ENCODE peak calls at places on chromosome 16, in six cellular contexts. One of them, this sample, is unnamed.

GRCh38 chr16:27689711-27690110 is 139.8 kb downstream of the KATNIP start:
- DNase-seq in ELF-1: no peak
- DNase-seq in cardiac fibroblast: peak; percentile 10
- DNase-seq in GM12865: no peak
- DNase-seq in GM23248: peak; percentile 21
- DNase-seq in GM03348: no peak
- DNase-seq in this sample: no peak

GRCh38 chr16:12902511-12903324 is 1.3 kb downstream of the SHISA9 start:
- DNase-seq in GM03348: no peak
- DNase-seq in ELF-1: peak; percentile 62
- DNase-seq in GM23248: no peak
- DNase-seq in GM12865: no peak
- DNase-seq in cardiac fibroblast: no peak
- DNase-seq in this sample: no peak

GRCh38 chr16:28120754-28121153 is 57.2 kb upstream of the GSG1L start:
- DNase-seq in ELF-1: no peak
- DNase-seq in cardiac fibroblast: no peak
- DNase-seq in GM03348: no peak
- DNase-seq in GM12865: no peak
- DNase-seq in GM23248: no peak
- DNase-seq in this sample: no peak

GRCh38 chr16:8798174-8798527 is 512 bp downstream of the PMM2 start:
- DNase-seq in ELF-1: no peak
- DNase-seq in cardiac fibroblast: no peak
- DNase-seq in GM03348: peak; percentile 43
- DNase-seq in GM12865: peak; percentile 31
- DNase-seq in GM23248: peak; percentile 71
- DNase-seq in this sample: no peak

GRCh38 chr16:74837056-74837455 is 62.4 kb upstream of the FA2H start:
- DNase-seq in cardiac fibroblast: no peak
- DNase-seq in GM12865: no peak
- DNase-seq in GM23248: no peak
- DNase-seq in GM03348: no peak
- DNase-seq in ELF-1: no peak
- DNase-seq in this sample: no peak

GRCh38 chr16:64094992-64095579 is 1026.8 kb downstream of the CDH11 start:
- DNase-seq in GM23248: peak; percentile 69
- DNase-seq in cardiac fibroblast: peak; percentile 66
- DNase-seq in GM12865: no peak
- DNase-seq in GM03348: no peak
- DNase-seq in ELF-1: no peak
- DNase-seq in this sample: no peak

GRCh38 chr16:78705694-78706093 is 606.2 kb downstream of the WWOX start:
- DNase-seq in GM12865: peak; percentile 37
- DNase-seq in GM03348: no peak
- DNase-seq in GM23248: no peak
- DNase-seq in ELF-1: no peak
- DNase-seq in cardiac fibroblast: peak; percentile 35
- DNase-seq in this sample: peak; percentile 58

GRCh38 chr16:69555437-69555836 is 10.3 kb upstream of the NFAT5 start:
- DNase-seq in GM03348: no peak
- DNase-seq in GM23248: no peak
- DNase-seq in cardiac fibroblast: no peak
- DNase-seq in ELF-1: no peak
- DNase-seq in GM12865: peak; percentile 17
- DNase-seq in this sample: no peak

GRCh38 chr16:46950009-46950408 is 23.5 kb downstream of the DNAJA2 start:
- DNase-seq in cardiac fibroblast: no peak
- DNase-seq in GM03348: no peak
- DNase-seq in GM12865: no peak
- DNase-seq in ELF-1: no peak
- DNase-seq in GM23248: no peak
- DNase-seq in this sample: no peak

GRCh38 chr16:86763819-86764218 is 185.5 kb downstream of the FOXL1 start:
- DNase-seq in GM12865: no peak
- DNase-seq in GM23248: peak; percentile 43
- DNase-seq in ELF-1: no peak
- DNase-seq in cardiac fibroblast: no peak
- DNase-seq in GM03348: no peak
- DNase-seq in this sample: no peak